ENCODE peak calls at places on chromosomes 4 and X, in five cellular contexts. S, Y, P, Q and L are unnamed samples.

GRCh38 chrX:72100824-72101351 is 30.8 kb downstream of the RTL5 start:
- DNase-seq in Y (no peak), P (no peak), Q (no peak), S (no peak), L (no peak)

GRCh38 chrX:111837226-111837625 is 38.8 kb upstream of the TRPC5OS start:
- DNase-seq in Y (no peak), Q (no peak), S (no peak), P (no peak), L (no peak)

GRCh38 chr4:137694138-137694537 is 161.8 kb upstream of the PCDH18 start:
- DNase-seq in Y (no peak), Q (no peak), P (no peak), S (no peak), L (no peak)

GRCh38 chr4:131316086-131316485 is 1833.0 kb upstream of the PCDH10 start:
- DNase-seq in P (no peak), Y (no peak), Q (no peak), S (no peak), L (no peak)

GRCh38 chrX:139297638-139298037 is 232.9 kb upstream of the F9 start:
- DNase-seq in P (no peak), S (no peak), Y (no peak), Q (no peak), L (no peak)

GRCh38 chrX:44876076-44876475 is 3.1 kb downstream of the KDM6A start:
- DNase-seq in S (peak; percentile 20), Q (no peak), P (no peak), Y (no peak), L (no peak)

GRCh38 chr4:165814256-165815010 is 58.6 kb upstream of the TLL1 start:
- DNase-seq in Y (no peak), S (peak; percentile 90), P (no peak), Q (no peak), L (peak; percentile 40)

GRCh38 chrX:13398073-13398823 is 78.4 kb upstream of the ATXN3L start:
- DNase-seq in S (peak; percentile 100), P (peak; percentile 15), Q (no peak), Y (no peak), L (peak; percentile 95)

GRCh38 chr4:77065382-77065781 is 10.4 kb downstream of the CCNI start:
- DNase-seq in P (no peak), Y (no peak), Q (no peak), S (no peak), L (no peak)

GRCh38 chrX:41291309-41291708 is 42.7 kb upstream of the DDX3X start:
- DNase-seq in S (no peak), P (peak; percentile 68), Q (no peak), Y (no peak), L (no peak)

GRCh38 chr4:4456351-4456750 is 69.4 kb downstream of the NSG1 start:
- DNase-seq in Y (no peak), P (no peak), S (peak; percentile 86), Q (no peak), L (no peak)

GRCh38 chr4:6071959-6072720 is 53.9 kb upstream of the C4orf50 start:
- DNase-seq in P (no peak), S (no peak), Q (peak; percentile 42), Y (no peak), L (no peak)

GRCh38 chr4:24856586-24856985 is 56.3 kb downstream of the CCDC149 start:
- DNase-seq in P (no peak), Y (no peak), Q (no peak), S (peak; percentile 70), L (no peak)